ENCODE peak calls at places on chromosome 19, in six cellular contexts. E is SJSA1, A is upper lobe of right lung, G is foreskin fibroblast, I is SK-N-MC, J is adrenal gland. T is an unnamed sample.

GRCh38 chr19:33418461-33418860 is 45.0 kb downstream of the CEBPG start:
- DNase-seq in E (no peak), A (no peak), G (no peak), I (no peak), J (no peak), T (no peak)

GRCh38 chr19:39110263-39110967 is 15.2 kb upstream of the PAK4 start:
- DNase-seq in E (no peak), A (peak), G (peak), I (no peak), J (peak), T (no peak)

GRCh38 chr19:58396691-58397532 is 1.5 kb downstream of the RNF225 start:
- DNase-seq in E (no peak), A (no peak), G (no peak), I (no peak), J (no peak), T (no peak)

GRCh38 chr19:33465834-33466233 is 55.8 kb downstream of the PEPD start:
- DNase-seq in E (no peak), A (no peak), G (no peak), I (no peak), J (no peak), T (no peak)

GRCh38 chr19:55368701-55369563 is 1.3 kb downstream of the IL11 start:
- DNase-seq in E (peak), A (no peak), G (peak), I (no peak), J (no peak), T (no peak)

GRCh38 chr19:52171321-52172169 is at the start of gene ZNF836:
- DNase-seq in E (peak), A (peak), G (peak), I (peak), J (peak), T (peak)

GRCh38 chr19:55440411-55441105 is 2.5 kb downstream of the SHISA7 start:
- DNase-seq in E (no peak), A (no peak), G (no peak), I (no peak), J (no peak), T (no peak)

GRCh38 chr19:48006762-48007161 is 12.3 kb downstream of the ELSPBP1 start:
- DNase-seq in E (no peak), A (no peak), G (no peak), I (no peak), J (no peak), T (no peak)

GRCh38 chr19:390386-391198 is 18.4 kb downstream of the C2CD4C start:
- DNase-seq in E (no peak), A (no peak), G (no peak), I (no peak), J (no peak), T (no peak)

GRCh38 chr19:4523306-4524110 is 5.2 kb upstream of the PLIN4 start:
- DNase-seq in E (no peak), A (peak), G (peak), I (no peak), J (peak), T (no peak)

GRCh38 chr19:46935066-46935663 is 74.4 kb downstream of the ARHGAP35 start:
- DNase-seq in E (no peak), A (no peak), G (no peak), I (no peak), J (no peak), T (no peak)

GRCh38 chr19:1884291-1884718 is 991 bp downstream of the ABHD17A start:
- DNase-seq in E (no peak), A (no peak), G (no peak), I (no peak), J (no peak), T (no peak)
- H3K4me3 ChIP-seq in E (peak), A (peak), G (peak), I (peak), J (peak), T (peak)

DNA sequence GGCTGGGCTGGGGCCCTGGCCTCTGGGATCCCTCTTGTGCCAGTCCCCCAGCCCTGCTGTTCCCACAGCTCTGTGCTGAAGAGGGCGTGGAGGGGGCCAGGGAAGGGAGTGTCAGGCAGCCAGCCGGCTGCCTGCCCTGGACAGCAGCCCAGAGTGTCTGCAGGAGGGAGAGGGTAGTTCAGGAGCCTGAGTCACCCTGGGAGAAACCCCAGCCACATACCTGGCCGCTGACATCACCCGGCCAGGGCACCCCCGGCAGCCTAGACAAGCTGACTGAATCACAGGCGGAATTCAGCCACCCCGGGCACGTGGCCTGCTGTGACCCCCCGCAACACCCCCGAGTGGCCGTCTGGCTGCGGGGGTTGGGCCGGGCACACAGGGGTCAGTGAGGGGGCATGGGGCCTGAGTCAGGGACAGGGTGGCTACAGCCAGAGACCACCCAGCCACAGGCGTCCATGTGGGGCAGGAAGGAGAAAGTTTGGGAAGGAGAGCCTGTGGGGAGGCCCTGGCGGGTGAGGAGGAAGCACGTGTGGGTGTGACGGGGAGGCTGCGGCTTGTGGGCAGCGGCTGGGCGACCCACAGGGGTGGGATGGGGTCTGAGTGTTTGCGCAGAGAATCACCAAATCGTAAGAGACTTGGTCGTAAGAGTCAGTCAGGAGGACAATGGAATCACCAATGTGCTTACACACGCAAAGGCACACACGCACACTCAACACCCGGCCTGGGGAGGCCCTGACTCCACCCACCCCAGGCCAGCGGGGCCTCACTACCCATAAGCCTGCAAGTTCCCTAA is 11.9 kb upstream of the FOSB start:
- DNase-seq in E (peak), A (peak), G (peak), I (no peak), J (peak), T (peak)
- H3K4me3 ChIP-seq in E (no peak), A (no peak), G (peak), I (no peak), J (no peak), T (peak)

GRCh38 chr19:18045307-18046013 is 37.5 kb downstream of the ARRDC2 start:
- DNase-seq in E (no peak), A (no peak), G (no peak), I (no peak), J (no peak), T (no peak)
- H3K4me3 ChIP-seq in E (peak), A (peak), G (peak), I (no peak), J (peak), T (peak)

DNA sequence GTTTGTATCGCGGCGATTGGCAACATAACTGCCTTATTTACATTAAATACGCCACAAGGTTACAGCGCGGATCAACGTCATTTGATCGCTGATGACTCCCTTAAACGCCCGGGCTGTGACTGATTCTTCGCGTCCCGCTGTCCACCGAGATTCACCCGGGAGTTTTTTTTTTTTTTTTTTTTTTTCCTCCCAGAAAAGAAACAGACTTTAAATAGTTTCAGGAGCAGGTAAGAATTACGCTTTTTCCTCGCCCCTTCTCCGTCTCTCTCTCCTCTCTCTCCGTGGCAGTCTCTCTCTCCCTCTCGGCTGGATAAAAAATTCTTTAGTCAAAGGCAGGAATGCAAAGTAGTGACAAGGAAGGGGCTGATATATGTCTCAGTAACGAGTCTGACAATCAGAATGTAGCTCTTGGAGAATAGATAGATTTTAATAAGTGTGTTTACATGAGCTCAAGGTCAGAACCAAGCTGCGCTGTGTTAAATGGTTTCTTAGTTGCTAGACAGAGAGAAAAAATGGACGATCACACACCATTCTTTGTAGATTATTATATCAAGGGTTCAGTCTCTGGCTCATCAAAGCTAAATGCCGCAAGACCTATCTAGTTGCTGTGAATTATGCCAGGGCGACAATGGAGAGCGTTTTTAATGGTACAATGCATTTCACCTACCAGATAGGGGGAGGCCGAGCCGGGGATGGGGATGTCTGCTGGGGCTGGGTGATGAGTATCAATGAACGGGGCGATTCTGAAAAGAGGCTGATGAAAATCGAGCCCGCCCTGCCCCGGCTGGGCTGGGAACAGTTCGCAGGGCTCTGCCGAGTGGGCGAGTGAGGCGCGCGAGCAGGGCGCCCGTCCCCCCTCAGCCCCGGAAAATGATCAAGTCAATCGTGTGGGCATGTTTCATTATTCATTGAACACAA is 147.2 kb upstream of the ZNF536 start:
- DNase-seq in E (no peak), A (no peak), G (peak), I (no peak), J (peak), T (no peak)
- H3K4me3 ChIP-seq in E (peak), A (peak), G (peak), I (peak), J (peak), T (peak)

DNA sequence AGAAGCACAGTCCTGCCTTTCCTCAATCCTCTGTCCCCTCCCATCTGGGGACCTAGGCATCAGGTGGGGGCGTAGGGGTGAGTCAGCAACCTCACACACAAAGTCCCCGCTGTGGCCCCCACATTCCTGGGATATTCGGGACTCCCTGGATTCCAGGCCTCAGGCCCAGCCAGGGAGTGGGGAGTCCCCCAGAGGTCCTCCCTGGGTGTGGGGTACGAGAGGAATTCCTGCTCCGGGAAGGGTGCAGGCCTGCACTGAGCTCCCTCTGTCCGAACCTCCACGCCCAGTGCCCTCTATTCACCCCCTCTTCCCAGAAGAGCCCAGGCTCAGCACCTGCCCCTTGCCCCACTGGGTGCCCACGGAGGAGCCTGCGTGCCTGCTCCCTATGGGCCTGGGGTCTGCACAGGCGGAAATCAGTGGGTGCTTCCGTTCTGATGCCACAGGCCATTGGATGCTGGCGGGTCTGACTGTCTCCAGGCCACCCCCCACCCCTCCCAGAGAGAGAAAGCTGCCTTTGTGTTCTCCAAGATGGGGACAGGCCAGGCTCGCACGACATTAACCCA is 3.4 kb downstream of the CADM4 start:
- DNase-seq in E (no peak), A (no peak), G (no peak), I (no peak), J (no peak), T (no peak)
- H3K4me3 ChIP-seq in E (no peak), A (no peak), G (no peak), I (no peak), J (no peak), T (no peak)

GRCh38 chr19:11243798-11244169 is 4.4 kb downstream of the ANGPTL8 start:
- DNase-seq in E (no peak), A (no peak), G (no peak), I (no peak), J (no peak), T (no peak)
- H3K4me3 ChIP-seq in E (no peak), A (no peak), G (no peak), I (peak), J (no peak), T (no peak)

DNA sequence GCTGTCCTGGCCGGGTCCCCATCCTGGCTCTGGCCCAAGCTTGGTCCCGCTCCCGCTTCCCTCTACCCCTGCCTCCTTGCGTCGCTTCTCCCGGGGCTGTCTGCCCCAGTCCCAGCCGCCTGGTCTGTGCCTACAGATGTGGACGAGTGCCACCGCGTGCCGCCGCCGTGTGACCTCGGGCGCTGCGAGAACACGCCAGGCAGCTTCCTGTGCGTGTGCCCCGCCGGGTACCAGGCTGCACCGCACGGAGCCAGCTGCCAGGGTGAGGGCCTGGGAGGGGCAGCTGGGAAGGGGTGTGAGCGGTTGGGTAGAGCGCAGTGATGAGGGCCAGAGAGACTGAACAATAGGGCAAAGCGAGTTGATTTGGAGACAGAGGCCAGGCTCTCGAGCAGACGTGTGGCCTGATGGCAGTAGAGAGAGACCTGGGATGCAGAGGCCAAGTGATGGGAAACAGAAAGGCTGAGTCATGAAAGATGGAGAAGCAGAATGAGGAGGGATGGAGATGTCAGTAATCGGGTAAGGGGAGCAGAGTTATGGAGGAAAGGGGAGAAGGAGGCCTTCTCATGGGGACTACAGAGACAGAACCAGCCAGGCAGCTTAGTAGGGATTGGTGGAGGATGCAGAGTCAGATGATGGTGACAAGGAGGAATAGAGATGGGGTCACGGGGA is 9.4 kb downstream of the LTBP4 start:
- DNase-seq in E (no peak), A (peak), G (peak), I (no peak), J (peak), T (no peak)
- H3K4me3 ChIP-seq in E (peak), A (peak), G (peak), I (peak), J (no peak), T (peak)

DNA sequence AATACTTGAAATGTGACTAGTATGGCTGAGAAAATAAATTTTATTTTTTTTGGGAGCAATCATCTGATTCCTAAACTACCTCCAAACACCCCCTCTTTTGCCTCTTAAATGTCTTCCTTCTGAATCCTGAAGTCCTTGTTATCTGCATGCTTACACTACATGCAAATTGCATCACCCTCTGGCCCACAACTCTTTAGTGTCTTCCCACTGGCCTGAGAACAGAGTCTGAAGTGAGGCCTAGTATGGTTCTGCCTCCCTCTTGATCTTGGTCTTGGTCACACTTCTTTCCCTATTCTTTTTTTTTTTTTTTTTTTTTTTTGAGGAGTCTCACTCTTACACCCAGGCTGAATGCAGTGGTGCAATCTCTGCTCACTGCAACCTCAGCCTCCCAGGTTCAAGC is 4.8 kb downstream of the ZNF558 start:
- DNase-seq in E (no peak), A (no peak), G (no peak), I (no peak), J (no peak), T (no peak)
- H3K4me3 ChIP-seq in E (no peak), A (no peak), G (no peak), I (no peak), J (no peak), T (no peak)

DNA sequence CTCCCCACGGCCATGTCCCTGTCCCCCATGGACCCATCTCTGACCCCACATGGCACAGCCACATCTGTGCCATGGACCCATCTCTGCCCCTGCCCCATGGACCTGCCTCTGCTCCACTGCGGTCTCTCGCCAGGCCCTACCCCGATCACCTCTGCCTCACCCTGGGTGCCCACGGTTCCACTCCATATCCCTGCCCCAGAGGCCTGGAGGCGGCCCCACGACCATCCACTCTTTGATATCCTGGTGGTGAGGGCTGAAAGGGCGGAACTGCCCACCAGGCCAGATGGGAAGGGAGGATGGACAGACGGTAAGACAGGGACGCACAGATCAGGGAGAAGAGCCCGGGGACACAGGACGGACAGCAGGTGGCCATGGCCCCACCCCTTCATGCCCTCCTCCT is 327 bp downstream of the PTGER1 start:
- DNase-seq in E (no peak), A (no peak), G (no peak), I (no peak), J (no peak), T (no peak)
- H3K4me3 ChIP-seq in E (no peak), A (peak), G (peak), I (peak), J (no peak), T (no peak)

DNA sequence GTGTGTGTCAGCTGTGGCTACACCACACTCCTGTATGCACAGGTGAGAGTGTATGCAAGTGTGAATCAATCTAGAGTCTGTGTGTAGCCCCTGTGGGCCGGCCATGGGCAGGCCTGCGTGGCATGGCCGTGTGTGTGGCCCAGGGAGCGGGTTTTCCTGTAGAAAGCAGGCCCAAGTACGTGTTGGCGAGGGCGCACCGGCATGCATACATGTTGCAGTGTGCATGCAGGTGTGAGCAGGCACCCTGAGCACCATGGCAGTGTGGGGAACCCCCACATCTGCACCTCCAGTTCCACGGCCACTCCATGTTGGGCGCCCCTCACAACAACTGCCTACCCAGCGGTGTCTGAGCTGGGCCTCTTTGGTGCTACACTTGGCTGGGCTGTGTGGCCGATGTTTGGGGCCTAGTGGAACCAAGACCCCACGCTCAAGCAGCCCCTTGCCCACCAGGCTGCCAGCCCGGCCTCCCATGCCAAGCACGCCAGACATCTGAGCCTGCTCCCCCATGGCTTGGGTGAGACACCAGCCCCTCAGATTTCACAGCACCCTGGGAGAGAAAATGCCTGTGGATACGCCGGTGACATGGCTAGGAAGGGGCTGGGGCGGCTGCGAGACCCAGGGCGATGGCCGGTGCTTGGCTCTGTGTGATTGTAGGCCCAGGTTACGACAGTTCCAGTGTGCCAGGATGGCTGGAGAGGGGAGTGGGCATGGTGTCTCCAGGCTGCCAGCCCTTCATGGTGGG is 2.1 kb downstream of the NFIX start:
- DNase-seq in E (no peak), A (no peak), G (no peak), I (no peak), J (no peak), T (no peak)
- H3K4me3 ChIP-seq in E (peak), A (peak), G (peak), I (peak), J (no peak), T (peak)

T was measured in skeletal muscle cell.